ENCODE peak calls at places on chromosomes 12 and 14, in four cellular contexts. O is SK-N-SH, Y is K562, K is NT2/D1. U is an unnamed sample.

GRCh38 chr14:73834258-73834620 is 17.4 kb upstream of the PTGR2 start:
- DNase-seq in O (no peak), K (no peak), Y (no peak), U (no peak)

GRCh38 chr12:108473400-108474055 is 41.5 kb upstream of the FICD start:
- DNase-seq in Y (no peak), K (no peak), O (no peak), U (no peak)

GRCh38 chr12:11888029-11888428 is 182.7 kb upstream of the BCL2L14 start:
- DNase-seq in K (no peak), O (no peak), Y (no peak), U (no peak)

GRCh38 chr12:6779667-6780459 is 7.5 kb downstream of the LAG3 start:
- DNase-seq in Y (no peak), K (no peak), O (no peak), U (no peak)

GRCh38 chr12:69502342-69503081 is 32.3 kb downstream of the FRS2 start:
- DNase-seq in K (no peak), Y (no peak), O (no peak), U (no peak)

GRCh38 chr12:79939728-79940306 is 4.9 kb upstream of the PPP1R12A start:
- DNase-seq in K (no peak), O (no peak), Y (no peak), U (no peak)

GRCh38 chr14:27228053-27228452 is 630.2 kb upstream of the NOVA1 start:
- DNase-seq in O (no peak), Y (no peak), K (no peak), U (no peak)

GRCh38 chr14:80387563-80387981 is 176.3 kb upstream of the DIO2 start:
- DNase-seq in K (no peak), Y (no peak), O (no peak), U (no peak)

GRCh38 chr14:36690301-36691020 is 28.8 kb downstream of the PAX9 start:
- DNase-seq in K (no peak), O (no peak), Y (no peak), U (no peak)

GRCh38 chr12:57148469-57149308 is 1.3 kb upstream of the LRP1-AS start:
- DNase-seq in O (no peak), K (no peak), Y (no peak), U (no peak)

GRCh38 chr12:123269980-123270379 is 1.7 kb downstream of the CDK2AP1 start:
- DNase-seq in O (peak; percentile 41), Y (peak; percentile 32), K (no peak), U (no peak)

GRCh38 chr12:52975820-52976573 is 27.1 kb downstream of the KRT18 start:
- DNase-seq in Y (peak; percentile 63), K (peak; percentile 56), O (no peak), U (no peak)

GRCh38 chr14:102633906-102634595 is 41.6 kb downstream of the RCOR1 start:
- DNase-seq in K (no peak), O (no peak), Y (no peak), U (peak; percentile 26)

GRCh38 chr14:101737414-101738367 is 23.8 kb upstream of the PPP2R5C start:
- DNase-seq in Y (no peak), K (no peak), O (no peak), U (no peak)

GRCh38 chr12:88925370-88925915 is 345.2 kb upstream of the KITLG start:
- DNase-seq in Y (no peak), K (no peak), O (no peak), U (no peak)

GRCh38 chr14:25010471-25010870 is 39.5 kb downstream of the STXBP6 start:
- DNase-seq in Y (no peak), O (no peak), K (no peak), U (no peak)

GRCh38 chr14:61696753-61697318 is 1.5 kb downstream of the HIF1A start:
- DNase-seq in K (no peak), Y (no peak), O (no peak), U (no peak)

GRCh38 chr12:26056335-26056734 is 68.5 kb downstream of the BHLHE41 start:
- DNase-seq in K (no peak), O (no peak), Y (no peak), U (no peak)

GRCh38 chr14:48973136-48973535 is 613.0 kb downstream of the RPS29 start:
- DNase-seq in K (no peak), Y (no peak), O (no peak), U (no peak)

GRCh38 chr14:85172889-85173458 is 357.0 kb upstream of the FLRT2 start:
- DNase-seq in K (no peak), O (no peak), Y (no peak), U (no peak)

GRCh38 chr12:8661751-8662150 is 875 bp downstream of the MFAP5 start:
- DNase-seq in O (no peak), Y (no peak), K (no peak), U (no peak)

GRCh38 chr12:8655421-8655820 is 7.2 kb downstream of the MFAP5 start:
- DNase-seq in Y (no peak), O (no peak), K (no peak), U (no peak)

GRCh38 chr12:8661016-8661415 is 1.6 kb downstream of the MFAP5 start:
- DNase-seq in Y (no peak), K (no peak), O (no peak), U (no peak)

GRCh38 chr12:8662592-8662991 is at the start of gene MFAP5:
- DNase-seq in Y (no peak), K (no peak), O (no peak), U (no peak)

DNA sequence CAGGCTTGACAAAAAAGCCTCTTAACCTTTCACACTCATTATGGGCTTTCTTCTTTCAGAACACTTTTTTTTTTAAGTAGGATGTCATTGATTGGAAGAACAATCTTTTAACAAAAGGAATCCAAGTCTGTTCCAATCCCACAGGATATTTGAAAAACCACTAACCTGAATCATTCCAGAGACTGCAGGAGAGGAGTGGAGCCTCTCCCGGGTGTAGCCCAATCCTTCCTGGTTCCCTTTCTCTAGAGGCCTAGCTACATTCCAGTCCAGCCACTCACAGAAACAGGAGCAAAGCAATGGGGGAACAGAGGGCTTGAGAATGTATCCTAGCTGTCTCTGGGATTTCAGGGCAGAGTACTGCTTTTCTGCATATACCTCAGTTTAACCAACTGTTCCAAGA is 4.3 kb downstream of the MFAP5 start:
- DNase-seq in Y (no peak), K (no peak), O (no peak), U (no peak)
- TF ChIP-seq YY1 in Y (no peak), K (no peak), O (no peak), U (no peak)

GRCh38 chr12:132070298-132070697 is 73.8 kb downstream of the DDX51 start:
- DNase-seq in Y (no peak), O (no peak), K (no peak), U (no peak)

GRCh38 chr12:132071837-132072384 is 72.2 kb downstream of the DDX51 start:
- DNase-seq in Y (no peak), K (no peak), O (no peak), U (no peak)

GRCh38 chr12:132069336-132069985 is 74.7 kb downstream of the DDX51 start:
- DNase-seq in Y (no peak), O (no peak), K (no peak), U (no peak)

GRCh38 chr12:132068250-132068649 is 75.9 kb downstream of the DDX51 start:
- DNase-seq in K (no peak), O (no peak), Y (no peak), U (no peak)

DNA sequence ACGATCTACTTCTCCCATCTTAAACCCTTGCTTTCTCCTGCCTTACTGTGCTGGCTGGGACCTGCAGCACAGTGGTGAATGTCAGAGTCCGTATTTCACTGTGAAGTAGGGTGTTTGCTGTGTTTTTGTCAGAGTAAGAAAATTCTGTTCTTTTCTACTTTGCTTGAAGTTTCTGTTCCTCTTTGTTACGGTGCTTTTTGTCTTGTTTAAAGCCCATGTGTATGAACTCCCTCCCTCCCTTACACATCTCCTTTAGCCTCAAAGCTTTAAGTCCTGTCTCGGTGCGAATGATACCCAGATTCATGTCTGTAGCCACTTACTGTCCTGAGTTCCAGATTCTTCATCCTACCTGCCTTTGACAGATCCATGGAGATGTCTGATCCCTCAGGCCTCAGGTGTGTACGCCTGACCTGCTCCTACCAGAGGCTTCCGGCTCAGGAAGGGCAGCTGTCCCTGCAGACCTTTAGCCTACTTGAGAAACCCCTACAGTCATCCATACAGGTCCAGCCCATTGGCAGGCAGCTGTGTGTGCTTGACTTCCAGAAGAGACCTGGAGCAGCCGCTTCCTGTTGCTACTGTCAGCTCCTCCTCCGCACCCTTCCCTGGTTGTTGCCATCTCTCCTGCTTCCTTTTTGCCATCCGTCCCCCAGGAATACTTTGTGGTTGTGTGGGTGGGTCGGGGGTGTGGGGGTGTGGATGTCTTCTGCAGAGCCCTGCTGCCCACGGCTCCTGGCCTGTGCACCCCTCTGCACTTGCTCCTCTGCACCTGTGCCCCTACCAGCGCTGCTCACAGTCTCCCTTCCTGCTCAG is 72.9 kb downstream of the DDX51 start:
- DNase-seq in K (no peak), O (no peak), Y (no peak), U (peak; percentile 75)
- TF ChIP-seq YY1 in K (no peak), O (no peak), Y (no peak), U (no peak)

GRCh38 chr12:95976416-95976832 is 19.7 kb downstream of the HAL start:
- DNase-seq in K (peak; percentile 40), Y (no peak), O (no peak), U (no peak)
- TF ChIP-seq YY1 in K (no peak), Y (no peak), O (no peak), U (no peak)

GRCh38 chr12:2360630-2361170 is 307.9 kb downstream of the CACNA1C start:
- DNase-seq in K (no peak), Y (no peak), O (no peak), U (no peak)
- TF ChIP-seq YY1 in K (no peak), Y (no peak), O (no peak), U (no peak)

GRCh38 chr12:20601668-20602280 is 93.4 kb upstream of the SLCO1C1 start:
- DNase-seq in Y (no peak), K (peak; percentile 46), O (peak; percentile 22), U (no peak)
- TF ChIP-seq YY1 in Y (no peak), K (no peak), O (no peak), U (no peak)

GRCh38 chr12:19850341-19851065 is 411.2 kb downstream of the AEBP2 start:
- DNase-seq in O (no peak), Y (no peak), K (peak; percentile 23), U (no peak)
- TF ChIP-seq YY1 in O (no peak), Y (no peak), K (no peak), U (no peak)

GRCh38 chr12:83823386-83824045 is 1089.1 kb downstream of the SLC6A15 start:
- DNase-seq in Y (peak; percentile 20), K (peak; percentile 43), O (peak; percentile 12), U (no peak)
- TF ChIP-seq YY1 in Y (no peak), K (no peak), O (no peak), U (peak; percentile 66)

GRCh38 chr14:95044463-95045254 is 112.7 kb downstream of the DICER1 start:
- DNase-seq in O (no peak), K (no peak), Y (peak; percentile 3), U (no peak)
- TF ChIP-seq YY1 in O (no peak), K (no peak), Y (no peak), U (no peak)

DNA sequence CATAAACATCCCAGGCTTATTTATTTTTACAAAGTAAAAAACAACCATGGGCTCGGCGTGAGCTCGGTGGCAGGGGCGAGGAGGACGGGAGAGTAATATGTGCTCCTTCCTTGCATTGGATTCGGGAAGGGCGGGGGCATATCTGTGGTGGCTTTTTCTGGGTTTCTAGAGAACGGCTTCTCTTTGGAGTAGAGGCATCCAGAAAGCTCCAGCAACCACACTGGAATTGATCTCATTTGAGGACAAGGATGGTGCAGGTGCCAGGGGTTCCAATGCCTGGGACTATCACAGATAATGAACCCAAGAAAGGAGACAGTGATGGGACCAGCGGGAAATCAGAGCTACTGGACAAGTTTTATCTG is 18.9 kb downstream of the ADGRD1 start:
- DNase-seq in K (no peak), Y (no peak), O (no peak), U (no peak)
- TF ChIP-seq YY1 in K (no peak), Y (no peak), O (no peak), U (no peak)

U was measured in GM12878.